ENCODE peak calls at places on chromosomes 5 and 9, in seven cellular contexts. P is SK-N-SH, U is heart left ventricle, H is cardiac muscle cell, A is stomach, S is Caco-2, I is astrocyte. F is an unnamed sample. For H3K36me3, the result is how much of the 10 kb centered on the place peaks cover.

GRCh38 chr5:69305512-69305911 is 27.1 kb downstream of the CCDC125 start:
- DNase-seq in P (no peak), U (no peak), H (no peak), A (no peak), S (no peak), I (no peak), F (no peak)

GRCh38 chr5:97229688-97230285 is 46.7 kb upstream of the RIOK2 start:
- DNase-seq in P (no peak), U (no peak), H (no peak), A (no peak), S (no peak), I (no peak), F (no peak)

GRCh38 chr5:124651663-124652513 is 94.6 kb downstream of the ZNF608 start:
- DNase-seq in P (peak), U (peak), H (peak), A (peak), S (peak), I (peak), F (peak)

GRCh38 chr9:136791466-136792276 is 527 bp downstream of the TMEM141 start:
- DNase-seq in P (peak), U (peak), H (peak), A (peak), S (peak), I (no peak), F (peak)

GRCh38 chr5:67093259-67093658 is 103.3 kb downstream of the CD180 start:
- DNase-seq in P (no peak), U (no peak), H (no peak), A (no peak), S (no peak), I (no peak), F (no peak)

GRCh38 chr5:55691265-55692105 is 20.6 kb downstream of the SLC38A9 start:
- DNase-seq in P (peak), U (no peak), H (peak), A (no peak), S (no peak), I (peak), F (peak)

GRCh38 chr5:158463971-158464370 is 605.0 kb upstream of the CLINT1 start:
- DNase-seq in P (no peak), U (no peak), H (no peak), A (no peak), S (no peak), I (no peak), F (no peak)

GRCh38 chr5:102313907-102314306 is 17.8 kb upstream of the SLCO4C1 start:
- DNase-seq in P (peak), U (no peak), H (no peak), A (no peak), S (no peak), I (no peak), F (no peak)

GRCh38 chr5:139443766-139444473 is 4.6 kb upstream of the DNAJC18 start:
- DNase-seq in P (peak), U (no peak), H (no peak), A (no peak), S (no peak), I (peak), F (peak)

GRCh38 chr5:160175438-160176218 is 53.7 kb upstream of the FABP6 start:
- DNase-seq in P (peak), U (peak), H (no peak), A (no peak), S (no peak), I (peak), F (peak)

GRCh38 chr5:163453705-163454104 is 6.2 kb downstream of the NUDCD2 start:
- DNase-seq in P (no peak), U (no peak), H (no peak), A (no peak), S (no peak), I (no peak), F (no peak)

GRCh38 chr5:54215233-54215736 is 95.1 kb downstream of the ARL15 start:
- DNase-seq in P (no peak), U (no peak), H (no peak), A (no peak), S (no peak), I (no peak), F (no peak)

GRCh38 chr5:73691301-73691700 is 65.3 kb downstream of the ARHGEF28 start:
- DNase-seq in P (no peak), U (no peak), H (no peak), A (no peak), S (no peak), I (peak), F (no peak)

GRCh38 chr9:114433086-114433485 is 45.3 kb upstream of the AKNA start:
- DNase-seq in P (no peak), U (no peak), H (no peak), A (no peak), S (no peak), I (no peak), F (no peak)

GRCh38 chr9:88197781-88198345 is 59.6 kb upstream of the SPATA31C2 start:
- DNase-seq in P (peak), U (no peak), H (no peak), A (no peak), S (no peak), I (peak), F (peak)

GRCh38 chr5:149141224-149141956 is at the start of gene ABLIM3:
- DNase-seq in P (peak), U (peak), H (peak), A (peak), S (no peak), I (no peak), F (peak)

GRCh38 chr5:93192107-93192506 is 388.9 kb downstream of the NR2F1-AS1 start:
- DNase-seq in P (no peak), U (no peak), H (no peak), A (no peak), S (no peak), I (peak), F (peak)

DNA sequence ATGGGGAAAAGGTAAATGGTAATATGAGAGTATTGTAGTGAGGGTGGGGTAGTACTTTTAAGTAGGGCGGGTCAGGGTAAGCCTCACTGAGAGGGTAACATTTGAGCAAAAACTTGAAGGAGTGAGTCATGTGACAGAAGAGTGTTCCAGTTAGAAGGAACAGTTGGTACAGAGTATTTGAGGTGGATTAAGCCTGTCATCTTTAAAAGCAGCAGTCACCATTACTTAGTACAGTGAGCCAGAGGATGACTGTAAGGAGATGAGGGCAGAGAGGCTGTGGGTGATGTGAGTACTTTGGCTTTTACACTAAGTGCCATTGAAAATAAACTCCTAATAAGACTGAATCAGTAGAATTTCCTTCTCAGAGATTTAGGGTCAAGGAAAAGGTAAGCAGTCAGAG is 54.8 kb downstream of the UBAP1 start:
- DNase-seq in P (no peak), U (no peak), H (no peak), A (no peak), S (no peak), I (no peak), F (peak)
- H3K36me3 ChIP-seq in P (under half), U (half or more), H (under half), A (under half), S (under half), I (under half), F (under half)

DNA sequence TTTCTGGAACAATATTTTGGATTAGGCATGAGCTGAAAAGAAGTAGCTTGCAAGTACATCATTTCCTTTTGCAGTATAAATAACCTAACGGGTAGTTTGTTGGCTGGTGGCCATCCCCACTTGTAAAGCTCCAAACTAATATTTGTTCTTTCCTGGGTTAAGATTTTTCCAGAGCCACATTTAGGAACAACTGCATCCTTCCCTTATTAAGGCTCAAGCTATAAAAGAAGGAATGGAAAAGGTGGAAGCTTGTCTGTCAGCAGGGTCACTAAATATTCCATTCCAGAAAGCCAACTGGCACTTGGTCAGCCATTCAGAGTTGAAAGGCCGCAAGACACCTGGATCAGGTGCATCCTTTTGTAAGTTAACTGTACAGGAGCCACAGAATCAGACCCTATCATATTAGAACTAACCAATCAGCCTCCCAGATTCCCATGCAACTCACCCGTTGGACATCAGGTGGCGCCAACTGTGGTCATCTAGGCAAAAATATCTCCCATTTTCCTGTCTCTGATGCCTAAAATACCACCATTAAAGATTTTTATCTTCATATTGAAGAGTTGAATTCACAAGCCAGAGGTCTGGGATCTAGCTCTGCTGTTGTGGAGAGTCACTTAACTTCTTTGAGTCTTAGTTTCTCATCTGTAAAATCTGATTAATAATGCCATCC is 82.9 kb downstream of the PTCD2 start:
- DNase-seq in P (no peak), U (no peak), H (no peak), A (peak), S (no peak), I (no peak), F (no peak)
- TF ChIP-seq CTCF in P (peak), U (peak), H (peak), A (peak), S (no peak), I (peak), F (peak)

GRCh38 chr5:177269976-177270375 is 33.5 kb downstream of the RAB24 start:
- DNase-seq in P (no peak), U (no peak), H (no peak), A (no peak), S (no peak), I (no peak), F (no peak)

GRCh38 chr5:177271113-177271512 is 32.4 kb downstream of the RAB24 start:
- DNase-seq in P (no peak), U (no peak), H (no peak), A (no peak), S (no peak), I (no peak), F (peak)

GRCh38 chr5:177275883-177276282 is 27.6 kb downstream of the RAB24 start:
- DNase-seq in P (no peak), U (no peak), H (no peak), A (no peak), S (no peak), I (no peak), F (no peak)

GRCh38 chr5:177269232-177269895 is 34.2 kb downstream of the RAB24 start:
- DNase-seq in P (no peak), U (no peak), H (no peak), A (no peak), S (no peak), I (no peak), F (no peak)

GRCh38 chr5:177270653-177271052 is 32.9 kb downstream of the RAB24 start:
- DNase-seq in P (no peak), U (no peak), H (no peak), A (no peak), S (no peak), I (no peak), F (peak)
- H3K36me3 ChIP-seq in P (under half), U (half or more), H (under half), A (under half), S (under half), I (under half), F (half or more)

GRCh38 chr5:172691886-172692285 is 50.8 kb downstream of the NEURL1B start:
- DNase-seq in P (no peak), U (no peak), H (no peak), A (no peak), S (no peak), I (no peak), F (peak)
- TF ChIP-seq CTCF in P (no peak), U (no peak), H (no peak), A (no peak), S (no peak), I (no peak), F (no peak)

GRCh38 chr5:109857405-109858031 is 167.8 kb downstream of the MAN2A1 start:
- DNase-seq in P (no peak), U (no peak), H (no peak), A (no peak), S (no peak), I (no peak), F (no peak)
- H3K36me3 ChIP-seq in P (under half), U (under half), H (under half), A (under half), S (under half), I (under half), F (under half)

GRCh38 chr5:133912951-133913350 is 55.5 kb downstream of the C5orf15 start:
- DNase-seq in P (peak), U (no peak), H (no peak), A (no peak), S (no peak), I (no peak), F (peak)
- TF ChIP-seq CTCF in P (no peak), U (no peak), H (no peak), A (no peak), S (no peak), I (no peak), F (no peak)

GRCh38 chr9:111914749-111915424 is 18.3 kb downstream of the UGCG start:
- DNase-seq in P (peak), U (no peak), H (peak), A (no peak), S (no peak), I (no peak), F (no peak)

GRCh38 chr9:111916234-111916645 is 19.6 kb downstream of the UGCG start:
- DNase-seq in P (no peak), U (no peak), H (no peak), A (no peak), S (no peak), I (no peak), F (no peak)

GRCh38 chr9:111913159-111913558 is 16.5 kb downstream of the UGCG start:
- DNase-seq in P (no peak), U (no peak), H (no peak), A (no peak), S (no peak), I (no peak), F (no peak)

GRCh38 chr9:111917201-111917600 is 20.6 kb downstream of the UGCG start:
- DNase-seq in P (no peak), U (no peak), H (no peak), A (peak), S (no peak), I (no peak), F (no peak)

DNA sequence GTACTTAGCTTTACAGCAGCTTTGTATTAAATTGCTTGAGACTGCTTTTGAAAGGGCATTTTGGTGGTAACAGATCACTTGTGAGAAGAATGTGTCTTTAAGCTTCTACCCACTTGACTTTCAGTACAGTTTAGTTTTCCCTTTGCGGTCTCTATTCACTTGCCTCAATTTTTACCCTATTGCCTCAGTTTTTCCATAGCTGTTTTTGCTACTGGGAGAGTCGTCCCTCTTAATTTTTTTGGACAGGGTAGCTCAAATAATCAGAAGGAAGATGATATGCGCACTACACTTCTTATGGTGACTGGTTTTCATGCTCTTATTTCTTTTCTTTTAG is 18.8 kb downstream of the UGCG start:
- DNase-seq in P (no peak), U (no peak), H (no peak), A (no peak), S (no peak), I (no peak), F (no peak)
- H3K36me3 ChIP-seq in P (under half), U (under half), H (under half), A (under half), S (under half), I (under half), F (half or more)

DNA sequence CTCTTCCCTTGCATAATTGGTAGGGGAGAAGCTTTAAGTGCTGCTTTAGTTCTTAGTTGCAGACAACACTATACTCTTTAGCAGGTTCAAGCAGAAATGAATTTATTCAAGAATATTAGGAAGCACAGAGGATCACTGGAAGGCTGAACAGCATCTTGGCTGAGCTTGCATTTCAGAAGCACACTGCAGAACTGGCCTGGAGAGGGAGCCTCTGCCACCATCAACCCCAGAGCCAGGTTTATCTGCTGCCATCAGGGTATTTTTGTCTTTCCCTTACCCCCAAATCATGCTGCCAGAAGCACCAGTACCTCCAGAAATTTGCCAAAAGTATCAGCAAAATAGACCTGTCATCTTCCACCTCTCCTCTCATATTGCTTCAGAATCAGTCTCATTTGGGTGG is 440.7 kb downstream of the DMAC1 start:
- DNase-seq in P (no peak), U (no peak), H (peak), A (no peak), S (no peak), I (no peak), F (no peak)
- TF ChIP-seq CTCF in P (no peak), U (no peak), H (peak), A (no peak), S (no peak), I (no peak), F (no peak)

GRCh38 chr5:32320144-32320543 is 7.4 kb upstream of the MTMR12 start:
- DNase-seq in P (no peak), U (no peak), H (no peak), A (no peak), S (no peak), I (no peak), F (no peak)
- H3K36me3 ChIP-seq in P (under half), U (under half), H (under half), A (under half), S (under half), I (under half), F (under half)

DNA sequence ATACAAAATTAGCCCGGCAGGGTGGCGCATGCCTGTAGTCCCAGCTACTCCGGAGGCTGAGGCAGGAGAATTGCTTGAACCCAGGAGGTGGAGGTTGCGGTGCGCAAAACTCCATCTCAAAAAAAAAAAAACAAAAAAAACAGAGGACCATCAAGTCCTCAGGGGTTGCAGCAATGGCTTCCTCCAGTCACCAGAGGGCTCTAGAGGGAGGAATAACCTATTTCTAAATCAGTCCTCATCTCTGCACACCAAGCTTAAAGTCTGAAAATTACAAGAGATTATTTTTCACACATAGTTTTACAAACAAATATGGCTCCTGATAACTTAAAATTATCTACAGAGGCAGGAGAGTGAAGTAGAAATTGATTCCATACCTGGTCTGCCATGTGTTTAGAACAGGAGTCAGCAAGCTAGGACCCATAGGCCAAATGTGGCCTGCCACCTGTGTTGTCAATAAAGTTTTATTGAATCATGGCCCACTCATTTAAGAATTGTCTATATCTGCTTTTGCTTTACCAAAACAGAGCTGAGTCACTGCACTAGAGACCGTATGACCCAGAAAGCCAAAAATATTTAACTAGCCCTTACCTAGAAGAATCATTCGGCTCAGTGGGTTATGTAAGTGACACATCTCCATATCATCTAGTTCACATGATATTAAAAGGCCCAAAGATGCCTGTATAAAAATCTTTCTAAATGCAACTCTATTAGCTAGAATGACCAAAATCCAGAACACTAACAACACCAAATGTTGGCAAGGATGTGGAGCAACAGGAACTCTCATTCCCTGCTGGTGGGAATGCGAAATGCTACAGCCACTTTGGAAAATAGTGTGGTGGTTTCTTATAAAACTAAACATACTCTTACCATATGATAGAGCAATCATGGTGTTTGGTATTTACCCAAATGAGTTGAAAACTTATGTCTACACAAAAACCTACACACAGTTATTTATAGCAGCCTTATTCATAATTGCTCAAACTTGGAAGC is 207.7 kb downstream of the FRMD3 start:
- DNase-seq in P (no peak), U (no peak), H (no peak), A (no peak), S (no peak), I (no peak), F (no peak)
- TF ChIP-seq CTCF in P (peak), U (no peak), H (peak), A (no peak), S (no peak), I (peak), F (no peak)

F was measured in osteoblast.